ENCODE peak calls at places on chromosomes 13 and 19, in nine cellular contexts. One of them, this sample, is unnamed.

GRCh38 chr19:29413435-29413834 is 112.4 kb upstream of the VSTM2B start:
- DNase-seq in transverse colon: no peak
- DNase-seq in GM12892: no peak
- DNase-seq in lower leg skin: no peak
- DNase-seq in adrenal gland: no peak
- DNase-seq in HCT116: no peak
- DNase-seq in stomach: no peak
- DNase-seq in Peyer's patch: no peak
- DNase-seq in uterus: no peak
- DNase-seq in this sample: no peak

GRCh38 chr19:43486412-43486811 is 18.1 kb downstream of the PHLDB3 start:
- DNase-seq in uterus: no peak
- DNase-seq in adrenal gland: no peak
- DNase-seq in Peyer's patch: no peak
- DNase-seq in HCT116: no peak
- DNase-seq in transverse colon: no peak
- DNase-seq in GM12892: no peak
- DNase-seq in lower leg skin: peak; percentile 76
- DNase-seq in stomach: no peak
- DNase-seq in this sample: no peak

GRCh38 chr19:31378404-31378803 is 29.2 kb upstream of the TSHZ3 start:
- DNase-seq in uterus: peak; percentile 56
- DNase-seq in adrenal gland: peak; percentile 16
- DNase-seq in Peyer's patch: no peak
- DNase-seq in HCT116: no peak
- DNase-seq in stomach: no peak
- DNase-seq in GM12892: no peak
- DNase-seq in lower leg skin: no peak
- DNase-seq in transverse colon: peak; percentile 15
- DNase-seq in this sample: no peak

GRCh38 chr19:32224371-32225244 is 120.8 kb upstream of the ZNF507 start:
- DNase-seq in uterus: peak; percentile 40
- DNase-seq in GM12892: peak; percentile 73
- DNase-seq in transverse colon: peak; percentile 56
- DNase-seq in adrenal gland: peak; percentile 30
- DNase-seq in lower leg skin: peak; percentile 84
- DNase-seq in Peyer's patch: peak; percentile 78
- DNase-seq in HCT116: no peak
- DNase-seq in stomach: peak; percentile 65
- DNase-seq in this sample: peak; percentile 48

GRCh38 chr13:108980237-108980636 is 350.8 kb downstream of the MYO16 start:
- DNase-seq in GM12892: no peak
- DNase-seq in transverse colon: no peak
- DNase-seq in Peyer's patch: no peak
- DNase-seq in HCT116: no peak
- DNase-seq in stomach: no peak
- DNase-seq in uterus: no peak
- DNase-seq in adrenal gland: no peak
- DNase-seq in lower leg skin: no peak
- DNase-seq in this sample: no peak

GRCh38 chr13:65966991-65967451 is 1263.1 kb downstream of the PCDH9 start:
- DNase-seq in uterus: no peak
- DNase-seq in Peyer's patch: no peak
- DNase-seq in stomach: no peak
- DNase-seq in lower leg skin: no peak
- DNase-seq in adrenal gland: no peak
- DNase-seq in transverse colon: no peak
- DNase-seq in GM12892: no peak
- DNase-seq in HCT116: peak; percentile 60
- DNase-seq in this sample: peak; percentile 65

GRCh38 chr19:4345656-4346383 is 2.5 kb downstream of the MPND start:
- DNase-seq in uterus: no peak
- DNase-seq in GM12892: no peak
- DNase-seq in HCT116: no peak
- DNase-seq in transverse colon: no peak
- DNase-seq in adrenal gland: peak; percentile 91
- DNase-seq in stomach: peak; percentile 82
- DNase-seq in lower leg skin: no peak
- DNase-seq in Peyer's patch: peak; percentile 67
- DNase-seq in this sample: no peak

GRCh38 chr13:80048030-80048429 is 292.9 kb downstream of the SPRY2 start:
- DNase-seq in GM12892: no peak
- DNase-seq in Peyer's patch: no peak
- DNase-seq in lower leg skin: no peak
- DNase-seq in adrenal gland: no peak
- DNase-seq in HCT116: no peak
- DNase-seq in transverse colon: no peak
- DNase-seq in uterus: no peak
- DNase-seq in stomach: no peak
- DNase-seq in this sample: no peak

GRCh38 chr19:14127176-14127575 is 9.2 kb downstream of the ASF1B start:
- DNase-seq in HCT116: no peak
- DNase-seq in GM12892: no peak
- DNase-seq in adrenal gland: peak; percentile 68
- DNase-seq in transverse colon: no peak
- DNase-seq in Peyer's patch: no peak
- DNase-seq in uterus: no peak
- DNase-seq in lower leg skin: no peak
- DNase-seq in stomach: no peak
- DNase-seq in this sample: no peak

GRCh38 chr13:93558637-93559036 is 332.0 kb downstream of the GPC6 start:
- DNase-seq in HCT116: no peak
- DNase-seq in transverse colon: no peak
- DNase-seq in adrenal gland: no peak
- DNase-seq in uterus: no peak
- DNase-seq in Peyer's patch: no peak
- DNase-seq in stomach: no peak
- DNase-seq in GM12892: no peak
- DNase-seq in lower leg skin: no peak
- DNase-seq in this sample: no peak

GRCh38 chr19:17091758-17092333 is 16.3 kb downstream of the MYO9B start:
- DNase-seq in lower leg skin: no peak
- DNase-seq in stomach: peak; percentile 43
- DNase-seq in adrenal gland: peak; percentile 65
- DNase-seq in Peyer's patch: no peak
- DNase-seq in HCT116: no peak
- DNase-seq in GM12892: no peak
- DNase-seq in transverse colon: peak; percentile 54
- DNase-seq in uterus: no peak
- DNase-seq in this sample: peak; percentile 83

GRCh38 chr19:39996218-39996810 is 546 bp upstream of the ZNF546 start:
- DNase-seq in stomach: no peak
- DNase-seq in adrenal gland: peak; percentile 41
- DNase-seq in Peyer's patch: no peak
- DNase-seq in HCT116: peak; percentile 29
- DNase-seq in uterus: no peak
- DNase-seq in transverse colon: peak; percentile 17
- DNase-seq in lower leg skin: no peak
- DNase-seq in GM12892: no peak
- DNase-seq in this sample: peak; percentile 47

GRCh38 chr19:46206176-46206575 is 23.4 kb upstream of the IGFL1 start:
- DNase-seq in uterus: no peak
- DNase-seq in GM12892: no peak
- DNase-seq in stomach: no peak
- DNase-seq in transverse colon: no peak
- DNase-seq in HCT116: no peak
- DNase-seq in adrenal gland: peak; percentile 58
- DNase-seq in lower leg skin: no peak
- DNase-seq in Peyer's patch: no peak
- DNase-seq in this sample: no peak

GRCh38 chr19:18131841-18132596 is 20.9 kb upstream of the PIK3R2 start:
- DNase-seq in stomach: no peak
- DNase-seq in lower leg skin: no peak
- DNase-seq in transverse colon: no peak
- DNase-seq in Peyer's patch: no peak
- DNase-seq in HCT116: no peak
- DNase-seq in GM12892: no peak
- DNase-seq in uterus: no peak
- DNase-seq in adrenal gland: no peak
- DNase-seq in this sample: peak; percentile 36

GRCh38 chr13:28299941-28300340 is 161.6 kb downstream of the PAN3 start:
- DNase-seq in adrenal gland: no peak
- DNase-seq in uterus: no peak
- DNase-seq in Peyer's patch: no peak
- DNase-seq in transverse colon: no peak
- DNase-seq in HCT116: no peak
- DNase-seq in GM12892: no peak
- DNase-seq in stomach: no peak
- DNase-seq in lower leg skin: no peak
- DNase-seq in this sample: no peak

GRCh38 chr13:84745051-84745551 is 862.8 kb upstream of the SLITRK1 start:
- DNase-seq in transverse colon: no peak
- DNase-seq in uterus: no peak
- DNase-seq in stomach: no peak
- DNase-seq in adrenal gland: no peak
- DNase-seq in lower leg skin: no peak
- DNase-seq in GM12892: no peak
- DNase-seq in HCT116: no peak
- DNase-seq in Peyer's patch: no peak
- DNase-seq in this sample: no peak

GRCh38 chr19:10092648-10093294 is 6.7 kb downstream of the SHFL start:
- DNase-seq in adrenal gland: no peak
- DNase-seq in uterus: no peak
- DNase-seq in lower leg skin: no peak
- DNase-seq in transverse colon: no peak
- DNase-seq in Peyer's patch: no peak
- DNase-seq in HCT116: no peak
- DNase-seq in GM12892: no peak
- DNase-seq in stomach: no peak
- DNase-seq in this sample: peak; percentile 13

GRCh38 chr13:59176775-59177174 is 987.0 kb downstream of the DIAPH3 start:
- DNase-seq in uterus: no peak
- DNase-seq in GM12892: no peak
- DNase-seq in stomach: no peak
- DNase-seq in HCT116: no peak
- DNase-seq in lower leg skin: no peak
- DNase-seq in Peyer's patch: no peak
- DNase-seq in transverse colon: no peak
- DNase-seq in adrenal gland: no peak
- DNase-seq in this sample: peak; percentile 30

GRCh38 chr13:75151081-75151643 is 330.8 kb downstream of the TBC1D4 start:
- DNase-seq in uterus: no peak
- DNase-seq in Peyer's patch: no peak
- DNase-seq in lower leg skin: no peak
- DNase-seq in HCT116: no peak
- DNase-seq in transverse colon: no peak
- DNase-seq in adrenal gland: no peak
- DNase-seq in stomach: no peak
- DNase-seq in GM12892: no peak
- DNase-seq in this sample: no peak

GRCh38 chr19:14419038-14419813 is at the start of gene DDX39A:
- DNase-seq in lower leg skin: peak; percentile 100
- DNase-seq in stomach: peak; percentile 99
- DNase-seq in Peyer's patch: peak; percentile 97
- DNase-seq in adrenal gland: peak; percentile 99
- DNase-seq in uterus: peak; percentile 99
- DNase-seq in GM12892: peak; percentile 96
- DNase-seq in HCT116: peak; percentile 99
- DNase-seq in transverse colon: peak; percentile 98
- DNase-seq in this sample: peak; percentile 99

GRCh38 chr19:10751109-10751972 is 33.5 kb downstream of the DNM2 start:
- DNase-seq in transverse colon: peak; percentile 77
- DNase-seq in stomach: peak; percentile 74
- DNase-seq in GM12892: no peak
- DNase-seq in lower leg skin: no peak
- DNase-seq in Peyer's patch: peak; percentile 66
- DNase-seq in adrenal gland: no peak
- DNase-seq in HCT116: no peak
- DNase-seq in uterus: no peak
- DNase-seq in this sample: peak; percentile 23

GRCh38 chr13:113781571-113781970 is 22.5 kb downstream of the TMEM255B start:
- DNase-seq in stomach: no peak
- DNase-seq in GM12892: no peak
- DNase-seq in adrenal gland: no peak
- DNase-seq in lower leg skin: no peak
- DNase-seq in transverse colon: no peak
- DNase-seq in Peyer's patch: no peak
- DNase-seq in HCT116: no peak
- DNase-seq in uterus: no peak
- DNase-seq in this sample: no peak
- TF ChIP-seq POLR2A in stomach: no peak
- TF ChIP-seq POLR2A in GM12892: no peak
- TF ChIP-seq POLR2A in adrenal gland: no peak
- TF ChIP-seq POLR2A in lower leg skin: no peak
- TF ChIP-seq POLR2A in transverse colon: no peak
- TF ChIP-seq POLR2A in Peyer's patch: no peak
- TF ChIP-seq POLR2A in HCT116: no peak
- TF ChIP-seq POLR2A in uterus: no peak
- TF ChIP-seq POLR2A in this sample: no peak

DNA sequence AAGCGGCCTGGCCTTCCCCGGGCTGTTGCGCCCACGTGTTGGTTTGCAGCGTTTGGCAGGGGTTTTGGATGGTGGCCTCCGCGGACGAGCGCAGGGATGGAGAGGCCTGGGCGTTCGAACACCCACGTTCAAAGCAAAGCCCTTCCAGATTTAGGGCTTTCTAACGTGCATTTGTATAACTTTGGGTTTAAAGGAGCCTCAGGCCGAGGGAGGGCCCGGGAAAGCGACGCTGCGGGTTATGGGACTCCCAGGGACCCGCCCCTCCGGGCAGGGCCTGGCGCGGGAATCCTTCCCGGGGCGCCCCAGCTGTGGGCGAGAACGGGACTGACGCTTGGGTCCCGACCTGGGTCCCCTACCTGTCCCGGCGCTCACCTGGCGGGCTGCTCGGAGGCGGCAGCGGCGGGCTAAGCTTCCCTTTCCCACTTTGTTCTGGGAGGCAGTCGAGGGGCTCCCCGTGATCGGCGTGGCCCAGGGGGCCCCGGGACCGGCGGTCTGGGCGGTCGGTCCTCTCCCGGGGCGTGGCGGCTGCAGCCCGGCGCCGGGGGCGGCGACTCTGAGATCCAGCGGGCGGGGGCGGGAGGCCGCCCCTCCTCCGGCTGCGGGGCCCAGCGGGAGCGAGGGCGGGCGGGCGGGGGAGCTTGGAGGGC is at the start of gene FBXO17:
- DNase-seq in adrenal gland: peak; percentile 28
- DNase-seq in uterus: peak; percentile 51
- DNase-seq in stomach: peak; percentile 44
- DNase-seq in GM12892: no peak
- DNase-seq in HCT116: no peak
- DNase-seq in transverse colon: peak; percentile 27
- DNase-seq in Peyer's patch: peak; percentile 53
- DNase-seq in lower leg skin: peak; percentile 90
- DNase-seq in this sample: no peak
- TF ChIP-seq POLR2A in adrenal gland: no peak
- TF ChIP-seq POLR2A in uterus: no peak
- TF ChIP-seq POLR2A in stomach: no peak
- TF ChIP-seq POLR2A in GM12892: no peak
- TF ChIP-seq POLR2A in HCT116: no peak
- TF ChIP-seq POLR2A in transverse colon: no peak
- TF ChIP-seq POLR2A in Peyer's patch: no peak
- TF ChIP-seq POLR2A in lower leg skin: no peak
- TF ChIP-seq POLR2A in this sample: no peak

GRCh38 chr19:51450730-51451307 is 7.4 kb downstream of the SIGLEC8 start:
- DNase-seq in transverse colon: no peak
- DNase-seq in HCT116: no peak
- DNase-seq in lower leg skin: no peak
- DNase-seq in adrenal gland: no peak
- DNase-seq in Peyer's patch: no peak
- DNase-seq in GM12892: no peak
- DNase-seq in uterus: no peak
- DNase-seq in stomach: peak; percentile 17
- DNase-seq in this sample: no peak
- TF ChIP-seq POLR2A in transverse colon: no peak
- TF ChIP-seq POLR2A in HCT116: no peak
- TF ChIP-seq POLR2A in lower leg skin: no peak
- TF ChIP-seq POLR2A in adrenal gland: no peak
- TF ChIP-seq POLR2A in Peyer's patch: no peak
- TF ChIP-seq POLR2A in GM12892: no peak
- TF ChIP-seq POLR2A in uterus: no peak
- TF ChIP-seq POLR2A in stomach: no peak
- TF ChIP-seq POLR2A in this sample: no peak

GRCh38 chr13:91574756-91575155 is 176.3 kb downstream of the GPC5 start:
- DNase-seq in HCT116: no peak
- DNase-seq in GM12892: no peak
- DNase-seq in transverse colon: no peak
- DNase-seq in uterus: no peak
- DNase-seq in adrenal gland: no peak
- DNase-seq in lower leg skin: no peak
- DNase-seq in stomach: no peak
- DNase-seq in Peyer's patch: no peak
- DNase-seq in this sample: no peak
- TF ChIP-seq POLR2A in HCT116: no peak
- TF ChIP-seq POLR2A in GM12892: no peak
- TF ChIP-seq POLR2A in transverse colon: no peak
- TF ChIP-seq POLR2A in uterus: no peak
- TF ChIP-seq POLR2A in adrenal gland: no peak
- TF ChIP-seq POLR2A in lower leg skin: no peak
- TF ChIP-seq POLR2A in stomach: no peak
- TF ChIP-seq POLR2A in Peyer's patch: no peak
- TF ChIP-seq POLR2A in this sample: no peak

This sample was measured in NB4.